ENCODE peak calls at places on chromosomes 4 and X, in six cellular contexts. C is dorsolateral prefrontal cortex, F is SK-N-SH, K is AG09309, A is spleen, I is MCF 10A. J is an unnamed sample.

GRCh38 chrX:10952619-10953018 is 158.5 kb upstream of the HCCS start:
- DNase-seq in I (no peak), K (no peak), F (no peak), C (no peak), A (no peak), J (no peak)

GRCh38 chr4:108053281-108053701 is 63.6 kb downstream of the HADH start:
- DNase-seq in A (no peak), K (no peak), I (no peak), F (no peak), C (no peak), J (no peak)

GRCh38 chrX:102044496-102044895 is 81.0 kb upstream of the TCEAL2 start:
- DNase-seq in K (no peak), I (no peak), C (no peak), F (no peak), A (peak), J (no peak)

GRCh38 chrX:154021131-154021611 is 1.5 kb upstream of the IRAK1 start:
- DNase-seq in K (peak), I (no peak), F (no peak), A (peak), C (no peak), J (peak)

GRCh38 chr4:104490770-104491395 is 3.8 kb downstream of the CXXC4 start:
- DNase-seq in C (peak), I (peak), A (peak), F (peak), K (no peak), J (no peak)

GRCh38 chr4:173057906-173058305 is 110.7 kb upstream of the GALNT7 start:
- DNase-seq in A (no peak), F (no peak), I (no peak), C (no peak), K (no peak), J (no peak)

GRCh38 chr4:140755811-140756291 is 334 bp downstream of the TBC1D9 start:
- DNase-seq in I (peak), A (peak), K (no peak), C (peak), F (peak), J (peak)

GRCh38 chrX:151726751-151727150 is 7.8 kb upstream of the CNGA2 start:
- DNase-seq in K (no peak), I (no peak), C (no peak), F (no peak), A (no peak), J (no peak)

GRCh38 chr4:139761461-139761860 is 95.8 kb downstream of the MGST2 start:
- DNase-seq in F (peak), K (no peak), A (no peak), C (no peak), I (peak), J (no peak)

GRCh38 chr4:102642571-102643298 is 118.0 kb downstream of the MANBA start:
- DNase-seq in I (no peak), A (no peak), K (peak), C (no peak), F (no peak), J (no peak)

GRCh38 chr4:88616275-88616996 is 24.2 kb downstream of the HERC3 start:
- DNase-seq in K (peak), A (no peak), C (no peak), F (no peak), I (peak), J (no peak)

DNA sequence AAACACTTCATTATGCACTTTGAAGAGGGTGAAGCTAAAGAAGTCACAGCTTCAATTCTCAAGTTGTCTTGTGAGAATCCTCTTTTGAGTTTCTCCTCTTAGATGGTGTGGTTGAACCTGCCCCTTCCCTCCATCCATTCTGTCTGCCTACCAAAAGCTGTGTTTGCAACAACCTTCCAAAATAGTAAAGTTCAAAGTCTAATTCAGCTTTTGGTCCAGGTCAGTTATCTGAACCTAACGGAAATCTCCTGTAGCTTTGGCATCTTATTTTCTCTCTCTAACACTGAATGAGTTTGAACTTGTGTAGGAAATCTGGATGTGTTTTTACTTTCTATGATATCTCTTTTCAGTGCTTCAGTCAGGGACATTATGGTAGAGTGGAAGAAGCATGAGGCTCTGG is 201.7 kb upstream of the AR start:
- DNase-seq in C (no peak), F (no peak), I (no peak), A (no peak), K (no peak), J (no peak)
- TF ChIP-seq CTCF in C (no peak), F (no peak), I (no peak), A (no peak), K (no peak), J (no peak)

DNA sequence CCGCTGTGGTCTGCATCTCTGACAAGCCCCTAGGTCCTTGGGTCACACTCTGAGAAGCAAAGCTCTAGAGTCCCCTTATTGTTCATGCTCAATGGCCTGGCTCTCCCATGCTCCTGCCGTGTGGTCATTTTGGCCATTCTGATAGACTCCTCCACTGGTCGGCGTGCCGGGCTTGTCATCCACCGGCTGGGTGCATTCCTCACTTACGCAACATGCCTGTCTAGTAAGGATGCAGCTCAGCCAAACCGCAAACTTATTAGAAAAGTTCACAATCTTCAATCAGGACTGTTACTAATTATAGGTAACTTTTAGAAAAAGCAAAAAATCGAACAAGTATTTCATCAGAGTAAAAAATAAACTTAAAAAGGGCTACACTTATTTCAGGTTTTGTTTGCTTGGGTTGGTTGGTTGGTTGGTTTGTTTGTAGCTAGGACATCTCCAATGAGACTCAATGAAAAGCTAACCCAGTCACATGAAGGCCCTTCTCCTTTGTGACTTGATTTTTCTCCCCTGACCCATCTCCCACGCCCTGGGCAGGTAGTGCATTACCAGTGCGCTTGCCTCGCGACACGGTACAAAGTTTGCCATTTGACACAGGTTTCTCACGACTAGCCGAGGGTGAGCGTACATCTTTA is 41.0 kb downstream of the IRF2 start:
- DNase-seq in F (no peak), A (no peak), I (peak), K (peak), C (no peak), J (no peak)
- TF ChIP-seq CTCF in F (no peak), A (no peak), I (no peak), K (no peak), C (no peak), J (no peak)

GRCh38 chr4:27360651-27361347 is 500.2 kb downstream of the STIM2 start:
- DNase-seq in C (no peak), K (peak), F (no peak), I (peak), A (no peak), J (no peak)

GRCh38 chr4:27358269-27358668 is 497.6 kb downstream of the STIM2 start:
- DNase-seq in K (no peak), I (no peak), A (no peak), C (no peak), F (no peak), J (no peak)

GRCh38 chr4:27357283-27357682 is 496.6 kb downstream of the STIM2 start:
- DNase-seq in C (no peak), A (no peak), I (peak), F (no peak), K (peak), J (no peak)
- TF ChIP-seq CTCF in C (peak), A (no peak), I (peak), F (peak), K (peak), J (no peak)

GRCh38 chr4:156596026-156596425 is 375.6 kb downstream of the PDGFC start:
- DNase-seq in K (no peak), C (no peak), I (no peak), F (no peak), A (no peak), J (no peak)
- TF ChIP-seq CTCF in K (peak), C (no peak), I (no peak), F (peak), A (no peak), J (no peak)

J was measured in CD14-positive monocyte.